ENCODE peak calls at places on chromosomes 4 and X, in five cellular contexts. L, B, Y, R and W are unnamed samples.

GRCh38 chr4:139685180-139685579 is 19.6 kb downstream of the MGST2 start:
- DNase-seq in L (no peak), B (no peak), Y (no peak), R (no peak), W (no peak)

GRCh38 chr4:20272411-20272872 is 20.7 kb downstream of the SLIT2 start:
- DNase-seq in L (peak), B (no peak), Y (peak), R (peak), W (no peak)

GRCh38 chr4:26410385-26411293 is 79.6 kb downstream of the CCKAR start:
- DNase-seq in L (peak), B (no peak), Y (peak), R (peak), W (no peak)

GRCh38 chr4:138035781-138036258 is 206.3 kb downstream of the SLC7A11 start:
- DNase-seq in L (peak), B (no peak), Y (peak), R (peak), W (no peak)

GRCh38 chrX:16712825-16713155 is 321 bp upstream of the CTPS2 start:
- DNase-seq in L (no peak), B (no peak), Y (no peak), R (no peak), W (no peak)

GRCh38 chr4:44157611-44158277 is 290.9 kb downstream of the KCTD8 start:
- DNase-seq in L (peak), B (no peak), Y (peak), R (peak), W (no peak)

GRCh38 chr4:57190651-57191481 is 80.7 kb upstream of the IGFBP7 start:
- DNase-seq in L (peak), B (no peak), Y (peak), R (peak), W (peak)

GRCh38 chrX:24117288-24117687 is 32.2 kb upstream of the ZFX start:
- DNase-seq in L (peak), B (no peak), Y (peak), R (peak), W (peak)

GRCh38 chrX:55260806-55261205 is 3.9 kb downstream of the PAGE3 start:
- DNase-seq in L (no peak), B (no peak), Y (no peak), R (no peak), W (no peak)

GRCh38 chr4:93394488-93395185 is 433.9 kb upstream of the ATOH1 start:
- DNase-seq in L (peak), B (no peak), Y (peak), R (peak), W (no peak)

GRCh38 chr4:168560184-168560834 is 63.5 kb downstream of the PALLD start:
- DNase-seq in L (peak), B (no peak), Y (peak), R (no peak), W (no peak)